ENCODE peak calls at places on chromosomes 1 and 21, in four cellular contexts. One of them, this sample, is unnamed.

GRCh38 chr1:91816055-91816454 is 69.9 kb downstream of the TGFBR3 start:
- DNase-seq in Right ventricle myocardium inferior: no peak
- DNase-seq in EH: no peak
- DNase-seq in activated naive CD8-positive, alpha-beta T cell treated with anti-CD3 and anti-CD28 coated beads, Interleukin-2, amount 10 ng/mL, durations not matched to agents 7 days and 5 days: no peak
- DNase-seq in this sample: no peak

GRCh38 chr1:12555411-12556367 is 62.3 kb downstream of the DHRS3 start:
- DNase-seq in Right ventricle myocardium inferior: no peak
- DNase-seq in EH: no peak
- DNase-seq in activated naive CD8-positive, alpha-beta T cell treated with anti-CD3 and anti-CD28 coated beads, Interleukin-2, amount 10 ng/mL, durations not matched to agents 7 days and 5 days: no peak
- DNase-seq in this sample: no peak

GRCh38 chr1:117105003-117105402 is 16.5 kb downstream of the TRIM45 start:
- DNase-seq in Right ventricle myocardium inferior: no peak
- DNase-seq in EH: peak; percentile 34
- DNase-seq in activated naive CD8-positive, alpha-beta T cell treated with anti-CD3 and anti-CD28 coated beads, Interleukin-2, amount 10 ng/mL, durations not matched to agents 7 days and 5 days: no peak
- DNase-seq in this sample: no peak

GRCh38 chr1:99565606-99566289 is 80.2 kb upstream of the PALMD start:
- DNase-seq in Right ventricle myocardium inferior: no peak
- DNase-seq in EH: no peak
- DNase-seq in activated naive CD8-positive, alpha-beta T cell treated with anti-CD3 and anti-CD28 coated beads, Interleukin-2, amount 10 ng/mL, durations not matched to agents 7 days and 5 days: no peak
- DNase-seq in this sample: peak; percentile 31

GRCh38 chr1:159962176-159962575 is 8.1 kb upstream of the SLAMF9 start:
- DNase-seq in Right ventricle myocardium inferior: no peak
- DNase-seq in EH: no peak
- DNase-seq in activated naive CD8-positive, alpha-beta T cell treated with anti-CD3 and anti-CD28 coated beads, Interleukin-2, amount 10 ng/mL, durations not matched to agents 7 days and 5 days: no peak
- DNase-seq in this sample: no peak

GRCh38 chr1:22051607-22052114 is 848 bp upstream of the CDC42 start:
- DNase-seq in Right ventricle myocardium inferior: no peak
- DNase-seq in EH: no peak
- DNase-seq in activated naive CD8-positive, alpha-beta T cell treated with anti-CD3 and anti-CD28 coated beads, Interleukin-2, amount 10 ng/mL, durations not matched to agents 7 days and 5 days: no peak
- DNase-seq in this sample: no peak

GRCh38 chr1:233790662-233791371 is 113.7 kb upstream of the SLC35F3 start:
- DNase-seq in Right ventricle myocardium inferior: no peak
- DNase-seq in EH: peak; percentile 69
- DNase-seq in activated naive CD8-positive, alpha-beta T cell treated with anti-CD3 and anti-CD28 coated beads, Interleukin-2, amount 10 ng/mL, durations not matched to agents 7 days and 5 days: no peak
- DNase-seq in this sample: peak; percentile 79

GRCh38 chr1:6028042-6028895 is 17.4 kb upstream of the KCNAB2 start:
- DNase-seq in Right ventricle myocardium inferior: peak; percentile 75
- DNase-seq in EH: no peak
- DNase-seq in activated naive CD8-positive, alpha-beta T cell treated with anti-CD3 and anti-CD28 coated beads, Interleukin-2, amount 10 ng/mL, durations not matched to agents 7 days and 5 days: peak; percentile 73
- DNase-seq in this sample: no peak

GRCh38 chr1:18332626-18333025 is 148.1 kb upstream of the KLHDC7A start:
- DNase-seq in Right ventricle myocardium inferior: no peak
- DNase-seq in EH: no peak
- DNase-seq in activated naive CD8-positive, alpha-beta T cell treated with anti-CD3 and anti-CD28 coated beads, Interleukin-2, amount 10 ng/mL, durations not matched to agents 7 days and 5 days: no peak
- DNase-seq in this sample: no peak

GRCh38 chr1:156481527-156481926 is 19.0 kb downstream of the MEF2D start:
- DNase-seq in Right ventricle myocardium inferior: no peak
- DNase-seq in EH: no peak
- DNase-seq in activated naive CD8-positive, alpha-beta T cell treated with anti-CD3 and anti-CD28 coated beads, Interleukin-2, amount 10 ng/mL, durations not matched to agents 7 days and 5 days: no peak
- DNase-seq in this sample: no peak

GRCh38 chr21:36641886-36642285 is 57.0 kb upstream of the SIM2 start:
- DNase-seq in Right ventricle myocardium inferior: no peak
- DNase-seq in EH: no peak
- DNase-seq in activated naive CD8-positive, alpha-beta T cell treated with anti-CD3 and anti-CD28 coated beads, Interleukin-2, amount 10 ng/mL, durations not matched to agents 7 days and 5 days: no peak
- DNase-seq in this sample: no peak

GRCh38 chr1:66334311-66334710 is 199.6 kb upstream of the SGIP1 start:
- DNase-seq in Right ventricle myocardium inferior: no peak
- DNase-seq in EH: peak; percentile 53
- DNase-seq in activated naive CD8-positive, alpha-beta T cell treated with anti-CD3 and anti-CD28 coated beads, Interleukin-2, amount 10 ng/mL, durations not matched to agents 7 days and 5 days: no peak
- DNase-seq in this sample: no peak

GRCh38 chr1:227330709-227331108 is 12.4 kb upstream of the CDC42BPA start:
- DNase-seq in Right ventricle myocardium inferior: no peak
- DNase-seq in EH: peak; percentile 53
- DNase-seq in activated naive CD8-positive, alpha-beta T cell treated with anti-CD3 and anti-CD28 coated beads, Interleukin-2, amount 10 ng/mL, durations not matched to agents 7 days and 5 days: no peak
- DNase-seq in this sample: no peak

GRCh38 chr1:212254853-212255363 is 30.3 kb upstream of the PPP2R5A start:
- DNase-seq in Right ventricle myocardium inferior: no peak
- DNase-seq in EH: no peak
- DNase-seq in activated naive CD8-positive, alpha-beta T cell treated with anti-CD3 and anti-CD28 coated beads, Interleukin-2, amount 10 ng/mL, durations not matched to agents 7 days and 5 days: no peak
- DNase-seq in this sample: peak; percentile 17

GRCh38 chr1:245046764-245047163 is 108.0 kb upstream of the KIF26B start:
- DNase-seq in Right ventricle myocardium inferior: no peak
- DNase-seq in EH: no peak
- DNase-seq in activated naive CD8-positive, alpha-beta T cell treated with anti-CD3 and anti-CD28 coated beads, Interleukin-2, amount 10 ng/mL, durations not matched to agents 7 days and 5 days: no peak
- DNase-seq in this sample: no peak

GRCh38 chr1:117586747-117587478 is 18.9 kb upstream of the TENT5C start:
- DNase-seq in Right ventricle myocardium inferior: no peak
- DNase-seq in EH: peak; percentile 12
- DNase-seq in activated naive CD8-positive, alpha-beta T cell treated with anti-CD3 and anti-CD28 coated beads, Interleukin-2, amount 10 ng/mL, durations not matched to agents 7 days and 5 days: no peak
- DNase-seq in this sample: no peak

GRCh38 chr1:206903687-206904086 is 6.4 kb downstream of the IL24 start:
- DNase-seq in Right ventricle myocardium inferior: no peak
- DNase-seq in EH: peak; percentile 55
- DNase-seq in activated naive CD8-positive, alpha-beta T cell treated with anti-CD3 and anti-CD28 coated beads, Interleukin-2, amount 10 ng/mL, durations not matched to agents 7 days and 5 days: no peak
- DNase-seq in this sample: peak; percentile 36

GRCh38 chr1:207824691-207825090 is 72.8 kb downstream of the CD46 start:
- DNase-seq in Right ventricle myocardium inferior: no peak
- DNase-seq in EH: no peak
- DNase-seq in activated naive CD8-positive, alpha-beta T cell treated with anti-CD3 and anti-CD28 coated beads, Interleukin-2, amount 10 ng/mL, durations not matched to agents 7 days and 5 days: no peak
- DNase-seq in this sample: peak; percentile 63

GRCh38 chr1:3747903-3748302 is 4.3 kb upstream of the CCDC27 start:
- DNase-seq in Right ventricle myocardium inferior: no peak
- DNase-seq in EH: no peak
- DNase-seq in activated naive CD8-positive, alpha-beta T cell treated with anti-CD3 and anti-CD28 coated beads, Interleukin-2, amount 10 ng/mL, durations not matched to agents 7 days and 5 days: no peak
- DNase-seq in this sample: no peak

GRCh38 chr1:247576514-247576913 is 11.6 kb upstream of the OR2G2 start:
- DNase-seq in Right ventricle myocardium inferior: no peak
- DNase-seq in EH: no peak
- DNase-seq in activated naive CD8-positive, alpha-beta T cell treated with anti-CD3 and anti-CD28 coated beads, Interleukin-2, amount 10 ng/mL, durations not matched to agents 7 days and 5 days: no peak
- DNase-seq in this sample: peak; percentile 26

GRCh38 chr21:28982637-28983036 is 10.0 kb downstream of the LTN1 start:
- DNase-seq in Right ventricle myocardium inferior: no peak
- DNase-seq in EH: no peak
- DNase-seq in activated naive CD8-positive, alpha-beta T cell treated with anti-CD3 and anti-CD28 coated beads, Interleukin-2, amount 10 ng/mL, durations not matched to agents 7 days and 5 days: no peak
- DNase-seq in this sample: no peak

GRCh38 chr1:166974647-166975345 is 544 bp downstream of the ILDR2 start:
- DNase-seq in Right ventricle myocardium inferior: no peak
- DNase-seq in EH: no peak
- DNase-seq in activated naive CD8-positive, alpha-beta T cell treated with anti-CD3 and anti-CD28 coated beads, Interleukin-2, amount 10 ng/mL, durations not matched to agents 7 days and 5 days: no peak
- DNase-seq in this sample: no peak

GRCh38 chr1:103106426-103107321 is 1.6 kb downstream of the COL11A1 start:
- DNase-seq in Right ventricle myocardium inferior: no peak
- DNase-seq in EH: peak; percentile 80
- DNase-seq in activated naive CD8-positive, alpha-beta T cell treated with anti-CD3 and anti-CD28 coated beads, Interleukin-2, amount 10 ng/mL, durations not matched to agents 7 days and 5 days: no peak
- DNase-seq in this sample: peak; percentile 65

GRCh38 chr1:88680446-88680845 is 3.6 kb upstream of the PKN2 start:
- DNase-seq in Right ventricle myocardium inferior: no peak
- DNase-seq in EH: peak; percentile 38
- DNase-seq in activated naive CD8-positive, alpha-beta T cell treated with anti-CD3 and anti-CD28 coated beads, Interleukin-2, amount 10 ng/mL, durations not matched to agents 7 days and 5 days: no peak
- DNase-seq in this sample: no peak

GRCh38 chr1:226798427-226799411 is 59.6 kb upstream of the ITPKB start:
- DNase-seq in Right ventricle myocardium inferior: no peak
- DNase-seq in EH: no peak
- DNase-seq in activated naive CD8-positive, alpha-beta T cell treated with anti-CD3 and anti-CD28 coated beads, Interleukin-2, amount 10 ng/mL, durations not matched to agents 7 days and 5 days: peak; percentile 66
- DNase-seq in this sample: no peak

GRCh38 chr1:11794446-11795237 is 11.1 kb downstream of the MTHFR start:
- DNase-seq in Right ventricle myocardium inferior: peak; percentile 70
- DNase-seq in EH: no peak
- DNase-seq in activated naive CD8-positive, alpha-beta T cell treated with anti-CD3 and anti-CD28 coated beads, Interleukin-2, amount 10 ng/mL, durations not matched to agents 7 days and 5 days: no peak
- DNase-seq in this sample: no peak

GRCh38 chr1:241837901-241838300 is 10.1 kb upstream of the EXO1 start:
- DNase-seq in Right ventricle myocardium inferior: no peak
- DNase-seq in EH: peak; percentile 98
- DNase-seq in activated naive CD8-positive, alpha-beta T cell treated with anti-CD3 and anti-CD28 coated beads, Interleukin-2, amount 10 ng/mL, durations not matched to agents 7 days and 5 days: no peak
- DNase-seq in this sample: peak; percentile 84

GRCh38 chr1:204828352-204828850 is 42.3 kb upstream of the NFASC start:
- DNase-seq in Right ventricle myocardium inferior: peak; percentile 80
- DNase-seq in EH: peak; percentile 78
- DNase-seq in activated naive CD8-positive, alpha-beta T cell treated with anti-CD3 and anti-CD28 coated beads, Interleukin-2, amount 10 ng/mL, durations not matched to agents 7 days and 5 days: peak; percentile 71
- DNase-seq in this sample: peak; percentile 96

GRCh38 chr21:38267136-38267535 is 10.3 kb downstream of the KCNJ15 start:
- DNase-seq in Right ventricle myocardium inferior: no peak
- DNase-seq in EH: peak; percentile 56
- DNase-seq in activated naive CD8-positive, alpha-beta T cell treated with anti-CD3 and anti-CD28 coated beads, Interleukin-2, amount 10 ng/mL, durations not matched to agents 7 days and 5 days: no peak
- DNase-seq in this sample: peak; percentile 70

GRCh38 chr1:27527223-27527856 is 37.4 kb upstream of the WASF2 start:
- DNase-seq in Right ventricle myocardium inferior: peak; percentile 78
- DNase-seq in EH: peak; percentile 33
- DNase-seq in activated naive CD8-positive, alpha-beta T cell treated with anti-CD3 and anti-CD28 coated beads, Interleukin-2, amount 10 ng/mL, durations not matched to agents 7 days and 5 days: peak; percentile 47
- DNase-seq in this sample: no peak

GRCh38 chr1:97581614-97582051 is 339.2 kb downstream of the DPYD start:
- DNase-seq in Right ventricle myocardium inferior: no peak
- DNase-seq in EH: peak; percentile 79
- DNase-seq in activated naive CD8-positive, alpha-beta T cell treated with anti-CD3 and anti-CD28 coated beads, Interleukin-2, amount 10 ng/mL, durations not matched to agents 7 days and 5 days: no peak
- DNase-seq in this sample: peak; percentile 61

GRCh38 chr1:109252893-109253802 is 3.8 kb downstream of the CELSR2 start:
- DNase-seq in Right ventricle myocardium inferior: peak; percentile 51
- DNase-seq in EH: no peak
- DNase-seq in activated naive CD8-positive, alpha-beta T cell treated with anti-CD3 and anti-CD28 coated beads, Interleukin-2, amount 10 ng/mL, durations not matched to agents 7 days and 5 days: no peak
- DNase-seq in this sample: no peak

GRCh38 chr21:27645285-27645684 is 678.4 kb upstream of the ADAMTS5 start:
- DNase-seq in Right ventricle myocardium inferior: no peak
- DNase-seq in EH: peak; percentile 40
- DNase-seq in activated naive CD8-positive, alpha-beta T cell treated with anti-CD3 and anti-CD28 coated beads, Interleukin-2, amount 10 ng/mL, durations not matched to agents 7 days and 5 days: no peak
- DNase-seq in this sample: peak; percentile 77

GRCh38 chr1:231192620-231193163 is 30.8 kb downstream of the TRIM67 start:
- DNase-seq in Right ventricle myocardium inferior: peak; percentile 75
- DNase-seq in EH: no peak
- DNase-seq in activated naive CD8-positive, alpha-beta T cell treated with anti-CD3 and anti-CD28 coated beads, Interleukin-2, amount 10 ng/mL, durations not matched to agents 7 days and 5 days: no peak
- DNase-seq in this sample: no peak

This sample was measured in GM23248.